ENCODE peak calls at places on chromosomes 1 and 21, in seven cellular contexts. W is stimulated activated CD8-positive, alpha-beta memory T cell treated with anti-CD3 and anti-CD28 coated beads, Interleukin-7, amount 100 ng/mL, for 1 hour; J is heart left ventricle; Q is ureter; X is anterior cingulate cortex; G is Daoy; Y is iPS-NIHi11. P is an unnamed sample.

GRCh38 chr1:45721207-45721606 is 29.2 kb downstream of the IPP start:
- DNase-seq in W (no peak), J (no peak), Q (no peak), X (no peak), G (no peak), Y (no peak), P (no peak)

GRCh38 chr1:6331543-6332246 is 61.9 kb downstream of the ACOT7 start:
- DNase-seq in W (no peak), J (no peak), Q (no peak), X (no peak), G (no peak), Y (no peak), P (no peak)

GRCh38 chr1:89980605-89981004 is 14.3 kb upstream of the ZNF326 start:
- DNase-seq in W (no peak), J (no peak), Q (no peak), X (no peak), G (peak; percentile 29), Y (no peak), P (no peak)

GRCh38 chr1:177864530-177865305 is 105.1 kb downstream of the SEC16B start:
- DNase-seq in W (no peak), J (no peak), Q (no peak), X (no peak), G (no peak), Y (no peak), P (no peak)

GRCh38 chr1:67348586-67349252 is 41.0 kb downstream of the IL12RB2 start:
- DNase-seq in W (no peak), J (no peak), Q (no peak), X (no peak), G (no peak), Y (no peak), P (no peak)

GRCh38 chr1:161172776-161173376 is 4.4 kb downstream of the B4GALT3 start:
- DNase-seq in W (no peak), J (peak; percentile 50), Q (no peak), X (no peak), G (no peak), Y (no peak), P (no peak)

GRCh38 chr1:248807067-248807737 is 18.5 kb downstream of the SH3BP5L start:
- DNase-seq in W (peak; percentile 25), J (peak; percentile 46), Q (no peak), X (peak; percentile 39), G (peak; percentile 59), Y (peak; percentile 65), P (no peak)

GRCh38 chr1:43452789-43453441 is 816 bp downstream of the HYI start:
- DNase-seq in W (no peak), J (no peak), Q (no peak), X (no peak), G (peak; percentile 57), Y (peak; percentile 75), P (no peak)

GRCh38 chr1:12549460-12550349 is 68.3 kb downstream of the DHRS3 start:
- DNase-seq in W (no peak), J (peak; percentile 54), Q (peak; percentile 83), X (no peak), G (peak; percentile 94), Y (peak; percentile 47), P (no peak)

GRCh38 chr1:203133969-203134725 is 6.6 kb downstream of the ADORA1 start:
- DNase-seq in W (no peak), J (no peak), Q (no peak), X (no peak), G (no peak), Y (no peak), P (no peak)

GRCh38 chr1:29406814-29407213 is 170.5 kb downstream of the PTPRU start:
- DNase-seq in W (no peak), J (no peak), Q (no peak), X (no peak), G (no peak), Y (no peak), P (no peak)

GRCh38 chr1:101105877-101106276 is 80.3 kb upstream of the DPH5 start:
- DNase-seq in W (no peak), J (no peak), Q (no peak), X (no peak), G (no peak), Y (no peak), P (no peak)

GRCh38 chr1:172647110-172647564 is 11.8 kb upstream of the FASLG start:
- DNase-seq in W (no peak), J (no peak), Q (no peak), X (no peak), G (peak; percentile 9), Y (no peak), P (no peak)

GRCh38 chr1:34792868-34793727 is at the start of gene GJA4:
- DNase-seq in W (no peak), J (peak; percentile 83), Q (no peak), X (no peak), G (no peak), Y (peak; percentile 65), P (no peak)

GRCh38 chr1:28553229-28553930 is 495 bp downstream of the TRNAU1AP start:
- DNase-seq in W (no peak), J (peak; percentile 35), Q (peak; percentile 50), X (peak; percentile 67), G (peak; percentile 51), Y (peak; percentile 73), P (no peak)

GRCh38 chr1:226378071-226378470 is 29.8 kb downstream of the PARP1 start:
- DNase-seq in W (no peak), J (no peak), Q (no peak), X (no peak), G (no peak), Y (no peak), P (no peak)

GRCh38 chr21:9837946-9838801 is 683.2 kb upstream of the TPTE start:
- DNase-seq in W (no peak), J (no peak), Q (no peak), X (no peak), G (peak; percentile 93), Y (no peak), P (no peak)

GRCh38 chr1:3632716-3633343 is 8.0 kb downstream of the TPRG1L start:
- DNase-seq in W (no peak), J (no peak), Q (no peak), X (no peak), G (no peak), Y (no peak), P (no peak)

GRCh38 chr1:232239557-232240468 is 390.1 kb downstream of the SIPA1L2 start:
- DNase-seq in W (no peak), J (no peak), Q (no peak), X (no peak), G (no peak), Y (no peak), P (no peak)

GRCh38 chr1:3249846-3250501 is 181.0 kb downstream of the PRDM16 start:
- DNase-seq in W (no peak), J (no peak), Q (no peak), X (no peak), G (no peak), Y (no peak), P (no peak)

GRCh38 chr1:37657620-37658412 is 23.1 kb upstream of the RSPO1 start:
- DNase-seq in W (no peak), J (no peak), Q (no peak), X (no peak), G (no peak), Y (no peak), P (no peak)

GRCh38 chr1:155170806-155171205 is 2.3 kb downstream of the KRTCAP2 start:
- DNase-seq in W (no peak), J (no peak), Q (no peak), X (no peak), G (no peak), Y (no peak), P (no peak)

GRCh38 chr1:81242103-81242502 is 558.6 kb upstream of the ADGRL2 start:
- DNase-seq in W (no peak), J (no peak), Q (no peak), X (no peak), G (no peak), Y (no peak), P (no peak)

GRCh38 chr1:233477359-233477758 is 136.5 kb upstream of the KCNK1 start:
- DNase-seq in W (no peak), J (no peak), Q (no peak), X (no peak), G (no peak), Y (no peak), P (no peak)

GRCh38 chr1:67635055-67635809 is 49.8 kb upstream of the GADD45A start:
- DNase-seq in W (no peak), J (no peak), Q (no peak), X (no peak), G (no peak), Y (no peak), P (no peak)

GRCh38 chr1:172638885-172639831 is 19.7 kb upstream of the FASLG start:
- DNase-seq in W (peak; percentile 40), J (no peak), Q (no peak), X (no peak), G (peak; percentile 93), Y (no peak), P (no peak)

GRCh38 chr1:234708700-234709395 is 98.9 kb upstream of the IRF2BP2 start:
- DNase-seq in W (no peak), J (no peak), Q (peak; percentile 39), X (no peak), G (no peak), Y (no peak), P (no peak)

P was measured in iPS DF 19.7.